ENCODE peak calls at places on chromosome X, in six cellular contexts. Y is lower leg skin, H is OCI-LY7, F is foreskin fibroblast, V is GM06990, S is ovary. R is an unnamed sample.

GRCh38 chrX:13367950-13368349 is 48.1 kb upstream of the ATXN3L start:
- DNase-seq in H (no peak), Y (no peak), V (no peak), S (no peak), F (no peak), R (no peak)

GRCh38 chrX:137342969-137343368 is 223.0 kb upstream of the ZIC3 start:
- DNase-seq in S (no peak), V (no peak), H (no peak), F (no peak), Y (no peak), R (no peak)

GRCh38 chrX:40922307-40922706 is 162.9 kb upstream of the USP9X start:
- DNase-seq in V (no peak), S (no peak), Y (no peak), H (peak), F (no peak), R (peak)

GRCh38 chrX:45006002-45006800 is 133.2 kb downstream of the KDM6A start:
- DNase-seq in F (no peak), S (no peak), H (no peak), Y (no peak), V (no peak), R (no peak)

GRCh38 chrX:45472968-45473367 is 272.3 kb upstream of the DIPK2B start:
- DNase-seq in V (no peak), S (no peak), F (peak), H (no peak), Y (no peak), R (peak)

GRCh38 chrX:46256875-46257274 is 288.3 kb downstream of the ZNF674 start:
- DNase-seq in S (no peak), Y (no peak), F (no peak), V (no peak), H (no peak), R (no peak)

GRCh38 chrX:19017271-19017670 is 33.4 kb upstream of the PHKA2 start:
- DNase-seq in F (no peak), Y (no peak), V (no peak), S (no peak), H (peak), R (peak)

GRCh38 chrX:46913710-46914109 is 1.5 kb downstream of the JADE3 start:
- DNase-seq in S (peak), F (peak), Y (no peak), V (no peak), H (no peak), R (peak)

GRCh38 chrX:101595739-101596419 is 21.9 kb downstream of the ARMCX6 start:
- DNase-seq in S (no peak), Y (no peak), H (peak), V (peak), F (peak), R (peak)

GRCh38 chrX:154918060-154918483 is 31.9 kb downstream of the F8A1 start:
- DNase-seq in Y (no peak), H (peak), V (peak), F (peak), S (peak), R (peak)

GRCh38 chrX:30593435-30594200 is 16.1 kb upstream of the TASL start:
- DNase-seq in H (peak), F (no peak), Y (no peak), V (no peak), S (no peak), R (no peak)

GRCh38 chrX:23503835-23504539 is 163.3 kb upstream of the PRDX4 start:
- DNase-seq in Y (no peak), V (no peak), H (no peak), S (no peak), F (peak), R (peak)

GRCh38 chrX:71081348-71082148 is 13.4 kb upstream of the SNX12 start:
- DNase-seq in Y (no peak), H (no peak), F (no peak), S (no peak), V (no peak), R (peak)

GRCh38 chrX:131985526-131986049 is 37.5 kb upstream of the STK26 start:
- DNase-seq in V (no peak), Y (no peak), H (no peak), S (no peak), F (no peak), R (no peak)

GRCh38 chrX:40273356-40274050 is 175.7 kb upstream of the BCOR start:
- DNase-seq in Y (no peak), H (no peak), V (no peak), F (no peak), S (no peak), R (no peak)

GRCh38 chrX:48835524-48836329 is at the start of gene PCSK1N:
- DNase-seq in F (no peak), H (no peak), Y (no peak), V (no peak), S (no peak), R (no peak)

GRCh38 chrX:118221257-118221656 is 104.6 kb upstream of the KLHL13 start:
- DNase-seq in V (no peak), H (no peak), S (no peak), Y (no peak), F (no peak), R (no peak)

GRCh38 chrX:153441981-153442380 is 3.9 kb downstream of the TREX2 start:
- DNase-seq in F (no peak), V (no peak), Y (no peak), H (no peak), S (no peak), R (no peak)

GRCh38 chrX:11105080-11105479 is 6.1 kb upstream of the HCCS start:
- DNase-seq in F (no peak), H (no peak), V (no peak), S (no peak), Y (no peak), R (peak)

GRCh38 chrX:70504772-70505450 is 60.3 kb downstream of the DLG3 start:
- DNase-seq in Y (no peak), S (no peak), F (no peak), V (no peak), H (no peak), R (no peak)

GRCh38 chrX:40947276-40947675 is 138.0 kb upstream of the USP9X start:
- DNase-seq in H (no peak), Y (no peak), S (no peak), F (peak), V (no peak), R (peak)

GRCh38 chrX:120536056-120536455 is 24.7 kb downstream of the CUL4B start:
- DNase-seq in S (no peak), Y (no peak), F (no peak), V (no peak), H (peak), R (no peak)

GRCh38 chrX:135543924-135544323 is 23.5 kb downstream of the INTS6L start:
- DNase-seq in F (no peak), V (no peak), H (peak), S (no peak), Y (no peak), R (no peak)

GRCh38 chrX:18160369-18160768 is 60.3 kb downstream of the BEND2 start:
- DNase-seq in H (no peak), F (no peak), S (no peak), Y (no peak), V (no peak), R (no peak)

GRCh38 chrX:71195959-71196727 is 26.9 kb upstream of the GJB1 start:
- DNase-seq in F (no peak), H (peak), Y (no peak), S (no peak), V (no peak), R (no peak)

GRCh38 chrX:145817666-145818521 is at the start of gene SLITRK2:
- DNase-seq in H (no peak), Y (no peak), V (no peak), S (no peak), F (no peak), R (no peak)

GRCh38 chrX:38086451-38087215 is 80.3 kb downstream of the SYTL5 start:
- DNase-seq in Y (no peak), V (no peak), F (no peak), H (no peak), S (no peak), R (no peak)

GRCh38 chrX:43386872-43387271 is 269.2 kb upstream of the MAOA start:
- DNase-seq in F (no peak), S (no peak), H (no peak), Y (no peak), V (no peak), R (no peak)

GRCh38 chrX:19877431-19877830 is 10.0 kb downstream of the SH3KBP1 start:
- DNase-seq in V (no peak), H (no peak), S (no peak), F (no peak), Y (no peak), R (no peak)

GRCh38 chrX:115229337-115229991 is 4.4 kb downstream of the LRCH2 start:
- DNase-seq in F (no peak), Y (no peak), S (no peak), V (no peak), H (no peak), R (no peak)

GRCh38 chrX:19388064-19388679 is 44.4 kb downstream of the PDHA1 start:
- DNase-seq in Y (peak), S (no peak), V (no peak), H (no peak), F (no peak), R (no peak)

GRCh38 chrX:23434356-23434884 is 99.8 kb downstream of the PTCHD1 start:
- DNase-seq in S (peak), F (peak), Y (peak), V (no peak), H (no peak), R (peak)

GRCh38 chrX:154490021-154490413 is 412 bp downstream of the SLC10A3 start:
- DNase-seq in Y (no peak), H (peak), V (no peak), F (peak), S (peak), R (peak)

GRCh38 chrX:31376408-31376807 is 304.6 kb upstream of the FTHL17 start:
- DNase-seq in V (no peak), H (no peak), Y (no peak), F (no peak), S (no peak), R (no peak)

GRCh38 chrX:39133971-39134370 is 332.7 kb downstream of the MID1IP1 start:
- DNase-seq in F (no peak), H (peak), S (no peak), Y (no peak), V (no peak), R (no peak)

GRCh38 chrX:17441965-17442364 is 67.0 kb downstream of the NHS start:
- DNase-seq in F (peak), V (no peak), S (no peak), H (no peak), Y (no peak), R (peak)

GRCh38 chrX:54560411-54560810 is 30.4 kb downstream of the GNL3L start:
- DNase-seq in Y (peak), H (no peak), F (no peak), V (no peak), S (no peak), R (no peak)

GRCh38 chrX:9207142-9207541 is 173.2 kb upstream of the FAM9B start:
- DNase-seq in H (no peak), Y (no peak), V (no peak), S (peak), F (no peak), R (no peak)

GRCh38 chrX:25277574-25277973 is 261.8 kb upstream of the ARX start:
- DNase-seq in H (no peak), S (no peak), F (no peak), Y (no peak), V (no peak), R (no peak)
- H3K4me3 ChIP-seq in H (no peak), S (no peak), F (no peak), Y (no peak), V (no peak), R (no peak)

DNA sequence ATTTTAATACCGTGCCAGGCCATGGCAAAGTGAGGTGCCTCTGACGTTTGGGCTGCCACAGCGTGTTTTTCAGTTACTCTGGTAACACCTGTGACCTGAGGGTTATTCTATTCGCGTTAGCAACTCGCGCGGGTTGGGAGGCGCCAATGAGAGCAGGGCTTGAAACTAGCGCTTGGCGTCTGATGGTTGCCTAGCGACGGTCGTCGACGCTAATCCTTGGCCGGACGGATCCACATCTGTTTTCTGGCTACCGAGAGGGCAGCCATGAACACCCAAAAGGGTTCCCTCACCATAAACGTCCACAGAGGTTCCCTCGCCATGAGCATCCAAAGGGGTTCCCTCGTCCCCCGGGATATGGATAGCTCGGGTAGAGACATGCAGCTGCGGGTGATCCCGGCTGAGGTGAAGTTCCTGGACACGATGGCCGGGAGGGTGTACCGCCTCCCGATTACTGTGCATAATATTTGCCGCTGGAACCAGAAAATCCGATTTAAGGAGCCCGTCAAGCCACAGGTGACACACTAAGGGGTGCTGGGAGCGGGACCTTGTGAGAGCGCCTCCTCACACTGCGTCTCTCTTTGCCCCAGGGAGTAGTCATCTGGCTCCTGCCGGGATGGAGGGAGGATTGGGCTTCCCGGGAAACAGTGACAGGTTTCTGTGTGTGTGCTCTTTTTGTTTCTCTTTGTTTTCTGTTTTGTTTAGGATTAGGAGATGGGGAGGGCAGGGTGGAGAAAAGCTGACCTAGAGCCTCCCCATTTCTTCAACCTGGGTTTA is at the start of gene CFAP47:
- DNase-seq in S (no peak), H (no peak), V (no peak), Y (no peak), F (no peak), R (no peak)
- TF ChIP-seq CTCF in S (no peak), H (no peak), V (no peak), Y (no peak), F (no peak), R (no peak)

GRCh38 chrX:130700629-130701028 is 202.4 kb downstream of the ENOX2 start:
- DNase-seq in S (no peak), H (no peak), F (no peak), Y (no peak), V (no peak), R (no peak)

GRCh38 chrX:130699618-130700017 is 203.4 kb downstream of the ENOX2 start:
- DNase-seq in H (no peak), V (no peak), F (no peak), S (no peak), Y (no peak), R (no peak)

GRCh38 chrX:130702867-130703707 is 199.9 kb downstream of the ENOX2 start:
- DNase-seq in S (no peak), H (no peak), V (no peak), F (no peak), Y (no peak), R (peak)

GRCh38 chrX:130705591-130705990 is 197.4 kb downstream of the ENOX2 start:
- DNase-seq in F (no peak), Y (no peak), H (no peak), V (no peak), S (no peak), R (no peak)

DNA sequence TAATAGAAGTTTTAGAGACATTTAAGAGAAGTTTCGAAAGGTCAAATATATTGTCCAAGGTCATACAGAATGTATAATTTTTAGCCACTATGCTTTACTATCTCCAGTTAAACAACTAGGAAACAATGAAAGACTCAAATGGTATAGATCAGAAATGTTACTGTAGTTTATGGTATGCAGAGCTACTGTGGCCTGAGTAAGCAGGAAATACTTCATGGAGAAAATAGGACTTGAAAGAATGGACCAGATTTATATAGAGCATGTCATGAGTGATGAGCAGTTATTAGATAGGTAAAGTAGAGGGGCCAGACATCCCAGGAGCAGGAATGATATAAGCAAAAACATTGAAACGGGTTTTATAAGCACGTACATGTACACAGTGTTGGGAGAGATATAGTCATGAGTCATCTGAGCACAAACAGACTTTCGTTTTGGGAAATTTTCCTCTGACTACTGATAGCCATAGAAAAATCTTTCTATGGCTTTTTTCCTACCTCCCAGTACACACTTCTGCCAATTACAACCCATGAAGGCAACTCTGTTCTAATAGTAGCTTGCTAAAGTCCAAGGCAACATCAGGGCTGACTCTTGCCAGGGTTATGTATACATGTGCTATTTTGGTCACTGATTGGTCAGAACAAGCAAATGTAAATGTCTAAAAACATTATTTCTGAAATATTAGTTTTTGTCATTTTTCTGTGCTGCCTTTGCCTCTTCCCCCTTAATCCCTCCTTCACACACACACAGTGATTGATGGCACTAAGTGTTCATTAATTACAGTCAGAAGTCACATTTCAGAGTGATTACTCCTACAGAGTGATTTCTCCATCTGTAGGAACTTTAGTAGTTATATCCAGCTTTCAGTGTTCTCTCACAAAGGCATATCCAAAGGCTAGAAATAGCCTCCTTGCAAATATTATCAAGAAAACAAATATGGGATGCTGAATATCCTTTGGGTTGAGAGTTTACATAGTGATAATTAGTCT is 198.7 kb downstream of the ENOX2 start:
- DNase-seq in V (no peak), H (no peak), S (no peak), F (peak), Y (no peak), R (peak)
- H3K4me3 ChIP-seq in V (no peak), H (no peak), S (no peak), F (no peak), Y (no peak), R (peak)

GRCh38 chrX:12349201-12349600 is 210.9 kb downstream of the FRMPD4 start:
- DNase-seq in S (no peak), H (peak), V (no peak), F (no peak), Y (no peak), R (no peak)
- TF ChIP-seq CTCF in S (no peak), H (peak), V (peak), F (no peak), Y (no peak), R (no peak)

GRCh38 chrX:104254442-104255115 is at the start of gene ESX1:
- DNase-seq in F (no peak), S (no peak), Y (no peak), H (no peak), V (peak), R (peak)
- H3K4me3 ChIP-seq in F (no peak), S (no peak), Y (no peak), H (no peak), V (no peak), R (no peak)

GRCh38 chrX:15834051-15834450 is 20.6 kb downstream of the AP1S2 start:
- DNase-seq in V (no peak), Y (no peak), S (no peak), H (no peak), F (no peak), R (no peak)

GRCh38 chrX:15843960-15844359 is 10.7 kb downstream of the AP1S2 start:
- DNase-seq in Y (no peak), V (no peak), H (no peak), S (no peak), F (no peak), R (no peak)

GRCh38 chrX:15834827-15835595 is 19.6 kb downstream of the AP1S2 start:
- DNase-seq in V (no peak), F (no peak), Y (no peak), H (no peak), S (no peak), R (no peak)

DNA sequence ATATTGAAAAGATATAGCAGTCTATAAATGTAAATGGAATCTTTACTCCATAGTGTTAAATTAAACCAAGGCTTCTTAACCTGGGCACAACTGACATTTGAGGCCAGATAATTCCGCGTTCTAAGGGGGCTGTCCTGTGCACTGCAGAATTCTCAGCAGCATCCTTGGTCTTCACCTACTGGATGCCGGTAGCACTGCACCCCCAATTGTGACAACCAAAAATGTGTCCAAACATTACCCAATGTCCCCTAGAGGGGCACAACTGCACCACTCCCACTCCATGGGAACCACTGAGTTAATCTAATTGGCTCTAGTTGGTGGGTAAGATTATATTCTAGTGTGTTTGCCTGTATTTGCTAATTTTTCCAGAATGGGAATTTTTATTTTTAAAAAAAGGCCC is 16.6 kb downstream of the AP1S2 start:
- DNase-seq in F (no peak), Y (no peak), V (no peak), S (no peak), H (peak), R (no peak)
- TF ChIP-seq CTCF in F (no peak), Y (no peak), V (peak), S (no peak), H (peak), R (peak)

GRCh38 chrX:87728459-87728858 is 210.9 kb downstream of the KLHL4 start:
- DNase-seq in F (no peak), S (no peak), V (no peak), H (no peak), Y (no peak), R (no peak)
- H3K4me3 ChIP-seq in F (no peak), S (no peak), V (no peak), H (no peak), Y (no peak), R (no peak)